ENCODE peak calls at places on chromosomes 4 and X, in four cellular contexts. G is NCI-H1105, I is A549, P is EL. L is an unnamed sample.

GRCh38 chrX:63613531-63614028 is 171.4 kb downstream of the ARHGEF9 start:
- DNase-seq in G (no peak), I (no peak), P (no peak), L (no peak)

GRCh38 chr4:39320381-39321115 is 45.6 kb downstream of the RFC1 start:
- DNase-seq in G (no peak), I (no peak), P (peak), L (no peak)

GRCh38 chr4:16820304-16820703 is 78.1 kb downstream of the LDB2 start:
- DNase-seq in G (no peak), I (no peak), P (no peak), L (no peak)

GRCh38 chr4:73161527-73162185 is 92.1 kb upstream of the COX18 start:
- DNase-seq in G (no peak), I (no peak), P (peak), L (no peak)

GRCh38 chr4:19857405-19857804 is 394.3 kb upstream of the SLIT2 start:
- DNase-seq in G (no peak), I (no peak), P (no peak), L (no peak)

GRCh38 chrX:118181030-118181429 is 64.4 kb upstream of the KLHL13 start:
- DNase-seq in G (no peak), I (no peak), P (no peak), L (no peak)

GRCh38 chrX:132488092-132488749 is 617 bp downstream of the MBNL3 start:
- DNase-seq in G (peak), I (no peak), P (peak), L (no peak)

GRCh38 chr4:27490315-27490714 is 629.7 kb downstream of the STIM2 start:
- DNase-seq in G (no peak), I (no peak), P (no peak), L (no peak)

GRCh38 chr4:13920901-13921300 is 293.4 kb upstream of the BOD1L1 start:
- DNase-seq in G (no peak), I (peak), P (peak), L (no peak)

GRCh38 chrX:65926095-65927019 is 113.5 kb downstream of the VSIG4 start:
- DNase-seq in G (no peak), I (no peak), P (no peak), L (no peak)

GRCh38 chr4:83112678-83113428 is 1.7 kb downstream of the PLAC8 start:
- DNase-seq in G (no peak), I (no peak), P (peak), L (no peak)

GRCh38 chr4:7649741-7650531 is 215.2 kb upstream of the PSAPL1 start:
- DNase-seq in G (no peak), I (no peak), P (peak), L (no peak)

GRCh38 chrX:10085223-10085622 is 71.6 kb upstream of the CLCN4 start:
- DNase-seq in G (no peak), I (no peak), P (no peak), L (no peak)

GRCh38 chr4:91916219-91916618 is 387.5 kb upstream of the GRID2 start:
- DNase-seq in G (no peak), I (no peak), P (no peak), L (no peak)

GRCh38 chrX:78543281-78543680 is 115.8 kb downstream of the RTL3 start:
- DNase-seq in G (no peak), I (no peak), P (no peak), L (no peak)

GRCh38 chr4:127685292-127685691 is 44.9 kb upstream of the SLC25A31 start:
- DNase-seq in G (no peak), I (no peak), P (peak), L (no peak)

GRCh38 chrX:66030505-66031317 is 9.2 kb downstream of the VSIG4 start:
- DNase-seq in G (no peak), I (no peak), P (peak), L (no peak)

GRCh38 chrX:100804780-100805179 is 15.4 kb upstream of the CSTF2 start:
- DNase-seq in G (no peak), I (no peak), P (no peak), L (no peak)

GRCh38 chr4:134628074-134628473 is 426.5 kb upstream of the PABPC4L start:
- DNase-seq in G (no peak), I (no peak), P (peak), L (no peak)

GRCh38 chr4:65651031-65651430 is 19.3 kb downstream of the EPHA5 start:
- DNase-seq in G (no peak), I (no peak), P (no peak), L (no peak)

GRCh38 chrX:34382416-34382815 is 250.3 kb upstream of the FAM47A start:
- DNase-seq in G (no peak), I (no peak), P (peak), L (no peak)

GRCh38 chrX:45714864-45715263 is 514.2 kb upstream of the DIPK2B start:
- DNase-seq in G (no peak), I (no peak), P (peak), L (no peak)

GRCh38 chrX:150766351-150767044 is 73.3 kb downstream of the MTMR1 start:
- DNase-seq in G (no peak), I (no peak), P (no peak), L (peak)

GRCh38 chr4:140238353-140239041 is 84.5 kb upstream of the MAML3 start:
- DNase-seq in G (peak), I (no peak), P (peak), L (peak)

GRCh38 chr4:37728064-37728463 is 41.9 kb upstream of the RELL1 start:
- DNase-seq in G (no peak), I (no peak), P (no peak), L (no peak)

L was measured in NCI-H2227 treated with DMSO at 0.1 percent for 48 hours.